ENCODE peak calls at places on chromosomes 11 and 22, in four cellular contexts. T, Z, J and B are unnamed samples.
A peak's percentile ranks its signal among the peaks of the same experiment; 100 is the strongest.

GRCh38 chr11:10975287-10975721 is 117.5 kb upstream of the ZBED5 start:
- DNase-seq in T (no peak), Z (no peak), J (no peak), B (no peak)

GRCh38 chr11:102318469-102318868 is 1.2 kb downstream of the BIRC3 start:
- DNase-seq in T (no peak), Z (peak; percentile 69), J (no peak), B (no peak)

GRCh38 chr11:10858505-10859360 is 880 bp upstream of the ZBED5 start:
- DNase-seq in T (peak; percentile 46), Z (peak; percentile 52), J (peak; percentile 18), B (peak; percentile 76)

GRCh38 chr11:103700605-103701004 is 335.8 kb upstream of the DDI1 start:
- DNase-seq in T (no peak), Z (no peak), J (no peak), B (no peak)

GRCh38 chr11:126925321-126926093 is 75.1 kb downstream of the KIRREL3 start:
- DNase-seq in T (no peak), Z (no peak), J (peak; percentile 20), B (no peak)

GRCh38 chr11:48034926-48035876 is 54.8 kb downstream of the PTPRJ start:
- DNase-seq in T (peak; percentile 82), Z (no peak), J (no peak), B (peak; percentile 38)

GRCh38 chr11:15993360-15993759 is 363.0 kb downstream of the SOX6 start:
- DNase-seq in T (no peak), Z (no peak), J (no peak), B (no peak)

GRCh38 chr22:38441620-38442287 is 13.2 kb downstream of the KCNJ4 start:
- DNase-seq in T (no peak), Z (no peak), J (no peak), B (no peak)

GRCh38 chr11:848988-849824 is 6.6 kb downstream of the TSPAN4 start:
- DNase-seq in T (no peak), Z (no peak), J (peak; percentile 77), B (no peak)

GRCh38 chr22:24059793-24060192 is 48.7 kb downstream of the CABIN1 start:
- DNase-seq in T (no peak), Z (no peak), J (no peak), B (no peak)

GRCh38 chr22:47452184-47452583 is 689.7 kb downstream of the TBC1D22A start:
- DNase-seq in T (no peak), Z (no peak), J (no peak), B (no peak)

GRCh38 chr22:49709464-49709863 is 118.2 kb downstream of the BRD1 start:
- DNase-seq in T (no peak), Z (no peak), J (no peak), B (no peak)

GRCh38 chr22:49783036-49783746 is 44.5 kb downstream of the BRD1 start:
- DNase-seq in T (no peak), Z (no peak), J (no peak), B (no peak)

GRCh38 chr11:926341-926916 is 759 bp downstream of the AP2A2 start:
- DNase-seq in T (peak; percentile 45), Z (no peak), J (peak; percentile 75), B (no peak)

GRCh38 chr11:2523821-2524391 is 79.1 kb downstream of the KCNQ1 start:
- DNase-seq in T (no peak), Z (no peak), J (no peak), B (no peak)

GRCh38 chr22:49292909-49293308 is 534.8 kb downstream of the BRD1 start:
- DNase-seq in T (no peak), Z (no peak), J (no peak), B (no peak)

GRCh38 chr22:38868886-38869381 is 3.1 kb downstream of the CBX6 start:
- DNase-seq in T (peak; percentile 74), Z (peak; percentile 76), J (peak; percentile 82), B (peak; percentile 19)

GRCh38 chr22:17268501-17269223 is 49.4 kb upstream of the ADA2 start:
- DNase-seq in T (no peak), Z (no peak), J (no peak), B (no peak)

GRCh38 chr11:18692941-18693760 is 5.4 kb upstream of the TMEM86A start:
- DNase-seq in T (no peak), Z (no peak), J (no peak), B (no peak)

GRCh38 chr11:19259487-19260345 is 19.0 kb upstream of the E2F8 start:
- DNase-seq in T (peak; percentile 81), Z (peak; percentile 44), J (peak; percentile 53), B (peak; percentile 10)

GRCh38 chr11:23957309-23957708 is 539.5 kb upstream of the LUZP2 start:
- DNase-seq in T (no peak), Z (no peak), J (no peak), B (no peak)

GRCh38 chr11:117868088-117868487 is 8.4 kb downstream of the FXYD6 start:
- DNase-seq in T (no peak), Z (no peak), J (no peak), B (no peak)

GRCh38 chr11:74754507-74755255 is 6.0 kb downstream of the RNF169 start:
- DNase-seq in T (no peak), Z (no peak), J (peak; percentile 36), B (no peak)

GRCh38 chr11:46724088-46724487 is 5.1 kb downstream of the F2 start:
- DNase-seq in T (no peak), Z (no peak), J (no peak), B (no peak)

GRCh38 chr22:44445731-44446130 is 52.3 kb downstream of the RTL6 start:
- DNase-seq in T (no peak), Z (no peak), J (no peak), B (no peak)